ENCODE peak calls at places on chromosomes 11 and 22, in eight cellular contexts. H is bronchial epithelial cell, B is coronary artery, X is fibroblast of mammary gland, K is ovary, I is SK-N-SH, M is Peyer's patch, F is sigmoid colon. E is an unnamed sample.

GRCh38 chr22:49774046-49774445 is 53.6 kb downstream of the BRD1 start:
- DNase-seq in K (no peak), X (no peak), F (no peak), H (no peak), M (no peak), B (no peak), I (no peak), E (no peak)

GRCh38 chr22:47355388-47355725 is 592.9 kb downstream of the TBC1D22A start:
- DNase-seq in F (no peak), M (no peak), K (no peak), H (no peak), I (no peak), X (no peak), B (no peak), E (no peak)

GRCh38 chr11:1927151-1928037 is 7.9 kb downstream of the TNNT3 start:
- DNase-seq in B (no peak), M (no peak), F (no peak), H (peak; percentile 8), K (no peak), X (no peak), I (peak; percentile 42), E (no peak)

GRCh38 chr11:134532176-134532920 is 120.3 kb upstream of the B3GAT1 start:
- DNase-seq in M (no peak), B (peak; percentile 41), H (no peak), I (no peak), K (no peak), X (no peak), F (peak; percentile 57), E (no peak)

GRCh38 chr11:79794057-79794456 is 353.2 kb upstream of the TENM4 start:
- DNase-seq in I (no peak), F (no peak), M (no peak), K (no peak), H (peak; percentile 15), X (no peak), B (no peak), E (no peak)

GRCh38 chr11:68594123-68594522 is 90.2 kb upstream of the GAL start:
- DNase-seq in I (no peak), X (no peak), B (no peak), K (no peak), F (no peak), M (no peak), H (no peak), E (no peak)

GRCh38 chr22:23715811-23716355 is 25.1 kb downstream of the RGL4 start:
- DNase-seq in K (peak; percentile 37), I (no peak), X (no peak), B (no peak), H (no peak), M (peak; percentile 33), F (no peak), E (no peak)

GRCh38 chr11:9347100-9347499 is 32.7 kb upstream of the TMEM41B start:
- DNase-seq in F (no peak), X (no peak), H (no peak), K (no peak), I (no peak), M (no peak), B (no peak), E (no peak)

GRCh38 chr11:65569973-65570918 is at the start of gene ZNRD2:
- DNase-seq in K (peak; percentile 96), X (peak; percentile 98), M (peak; percentile 99), B (peak; percentile 99), F (peak; percentile 100), I (peak; percentile 95), H (peak; percentile 92), E (peak; percentile 99)

GRCh38 chr11:104372111-104372510 is 208.2 kb upstream of the PDGFD start:
- DNase-seq in B (no peak), K (no peak), X (no peak), H (no peak), I (no peak), M (no peak), F (no peak), E (no peak)

GRCh38 chr22:37486224-37486845 is at the start of gene MFNG:
- DNase-seq in K (peak; percentile 54), M (peak; percentile 86), F (peak; percentile 77), I (peak; percentile 91), B (no peak), H (peak; percentile 41), X (no peak), E (peak; percentile 32)

GRCh38 chr22:37484115-37485005 is 1.8 kb downstream of the MFNG start:
- DNase-seq in H (no peak), F (peak; percentile 83), X (no peak), B (no peak), K (no peak), M (peak; percentile 98), I (no peak), E (no peak)

GRCh38 chr22:37485714-37486223 is 415 bp downstream of the MFNG start:
- DNase-seq in K (no peak), I (no peak), M (peak; percentile 39), H (no peak), F (no peak), B (no peak), X (no peak), E (no peak)

GRCh38 chr22:37483594-37484114 is 2.5 kb downstream of the MFNG start:
- DNase-seq in F (no peak), M (no peak), K (no peak), H (no peak), X (no peak), B (no peak), I (no peak), E (no peak)

GRCh38 chr22:37485006-37485713 is 1.0 kb downstream of the MFNG start:
- DNase-seq in F (no peak), M (peak; percentile 53), X (no peak), H (no peak), K (no peak), B (no peak), I (no peak), E (no peak)
- H3K4me3 ChIP-seq in F (peak overlapping the region; percentile 35), M (peak overlapping the region; percentile 41), X (no peak overlapping the region), H (no peak overlapping the region), K (peak overlapping the region; percentile 10), B (peak overlapping the region; percentile 64), I (no peak overlapping the region), E (no peak overlapping the region)

GRCh38 chr11:111735262-111736116 is 30.7 kb downstream of the PPP2R1B start:
- DNase-seq in B (peak; percentile 93), H (peak; percentile 97), X (peak; percentile 100), M (no peak), I (peak; percentile 88), K (peak; percentile 84), F (peak; percentile 94), E (peak; percentile 97)
- H3K4me3 ChIP-seq in B (peak overlapping the region; percentile 64), H (peak overlapping the region; percentile 7), X (peak overlapping the region; percentile 50), M (peak overlapping the region; percentile 35), I (peak overlapping the region; percentile 39), K (peak overlapping the region; percentile 41), F (peak overlapping the region; percentile 38), E (peak overlapping the region; percentile 34)

GRCh38 chr22:42884616-42885375 is 27.7 kb upstream of the ARFGAP3 start:
- DNase-seq in I (no peak), X (no peak), F (no peak), M (no peak), B (no peak), K (no peak), H (no peak), E (no peak)
- H3K4me3 ChIP-seq in I (no peak overlapping the region), X (no peak overlapping the region), F (no peak overlapping the region), M (no peak overlapping the region), B (no peak overlapping the region), K (no peak overlapping the region), H (no peak overlapping the region), E (no peak overlapping the region)

DNA sequence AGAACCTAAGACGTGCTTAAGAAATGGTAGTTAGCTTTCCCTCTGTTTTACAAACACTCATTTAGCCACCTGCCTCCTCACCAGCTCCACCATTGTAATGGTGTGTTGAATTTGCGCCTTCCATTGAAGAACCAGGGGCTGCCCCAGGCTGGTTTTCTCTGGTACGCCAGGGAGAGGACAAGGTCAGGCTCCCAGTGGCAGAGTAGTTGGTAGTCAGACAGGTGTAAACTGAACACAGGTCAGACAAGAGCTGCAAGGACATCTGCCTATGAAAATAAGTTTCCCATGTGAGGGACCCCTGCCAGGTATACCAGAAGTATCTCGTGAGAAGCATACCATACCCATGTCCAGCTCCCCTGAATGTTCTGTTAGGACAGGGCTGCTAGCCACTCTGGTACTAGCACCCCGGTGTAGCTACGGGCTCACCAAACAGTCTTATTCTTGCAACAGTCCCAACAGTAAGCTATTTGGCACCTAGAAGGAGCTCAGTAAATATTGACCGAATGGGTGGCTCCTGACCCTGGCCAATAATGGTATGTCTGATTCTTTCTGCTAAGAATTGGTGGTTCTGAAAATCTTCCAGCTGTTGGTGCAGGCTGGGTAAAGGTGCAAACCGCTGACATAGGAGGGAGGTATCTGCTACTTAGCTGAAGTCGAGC is 359.0 kb downstream of the LARGE1 start:
- DNase-seq in B (no peak), H (no peak), M (no peak), I (no peak), K (no peak), F (no peak), X (no peak), E (no peak)
- H3K4me3 ChIP-seq in B (no peak overlapping the region), H (no peak overlapping the region), M (no peak overlapping the region), I (no peak overlapping the region), K (no peak overlapping the region), F (no peak overlapping the region), X (no peak overlapping the region), E (no peak overlapping the region)

GRCh38 chr11:106466441-106467190 is 389.2 kb downstream of the AASDHPPT start:
- DNase-seq in F (no peak), X (peak; percentile 89), K (no peak), B (no peak), I (no peak), M (no peak), H (peak; percentile 74), E (peak; percentile 88)
- H3K4me3 ChIP-seq in F (no peak overlapping the region), X (no peak overlapping the region), K (no peak overlapping the region), B (no peak overlapping the region), I (no peak overlapping the region), M (no peak overlapping the region), H (no peak overlapping the region), E (no peak overlapping the region)

DNA sequence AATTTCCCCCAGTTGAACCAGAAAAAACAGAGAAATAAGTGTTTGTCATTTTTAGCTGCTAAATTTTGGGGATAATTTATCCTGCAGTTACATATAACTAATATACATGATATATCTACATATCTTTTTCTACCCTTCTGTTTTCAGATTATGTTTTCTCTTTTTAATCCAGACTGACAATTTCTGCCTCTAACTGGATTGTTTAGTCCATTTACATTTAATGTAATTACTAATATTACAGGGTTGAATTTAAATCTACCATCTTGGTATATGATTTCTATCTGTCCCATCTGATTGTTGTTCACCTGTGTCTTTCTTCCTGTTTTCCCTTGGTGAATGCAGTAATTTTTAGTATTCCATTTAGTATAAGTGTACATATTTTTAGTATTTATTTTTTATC is 5.7 kb downstream of the NNMT start:
- DNase-seq in I (no peak), H (no peak), X (no peak), B (no peak), K (no peak), M (no peak), F (no peak), E (no peak)
- H3K4me3 ChIP-seq in I (no peak overlapping the region), H (no peak overlapping the region), X (no peak overlapping the region), B (peak overlapping the region; percentile 73), K (no peak overlapping the region), M (no peak overlapping the region), F (no peak overlapping the region), E (peak overlapping the region; percentile 91)

E was measured in fibroblast of villous mesenchyme.